ENCODE peak calls at places on chromosomes 4 and X, in four cellular contexts. One of them, this sample, is unnamed.
A peak's percentile ranks its signal among the peaks of the same experiment; 100 is the strongest.

GRCh38 chr4:174198396-174199179 is 84.9 kb downstream of the FBXO8 start:
- DNase-seq in GM06990: no peak
- DNase-seq in SJSA1: no peak
- DNase-seq in left ventricle myocardium inferior: no peak
- DNase-seq in this sample: peak; percentile 90

GRCh38 chr4:1566838-1567518 is 117.1 kb downstream of the FAM53A start:
- DNase-seq in GM06990: no peak
- DNase-seq in left ventricle myocardium inferior: no peak
- DNase-seq in SJSA1: no peak
- DNase-seq in this sample: no peak

GRCh38 chrX:120457766-120458180 is 11.3 kb downstream of the LAMP2 start:
- DNase-seq in left ventricle myocardium inferior: no peak
- DNase-seq in GM06990: peak; percentile 12
- DNase-seq in SJSA1: no peak
- DNase-seq in this sample: peak; percentile 43

GRCh38 chrX:15761564-15762191 is 23.6 kb downstream of the CA5B start:
- DNase-seq in left ventricle myocardium inferior: no peak
- DNase-seq in SJSA1: no peak
- DNase-seq in GM06990: no peak
- DNase-seq in this sample: peak; percentile 4

GRCh38 chr4:186910385-186910784 is 186.7 kb upstream of the FAT1 start:
- DNase-seq in left ventricle myocardium inferior: no peak
- DNase-seq in SJSA1: no peak
- DNase-seq in GM06990: no peak
- DNase-seq in this sample: no peak

GRCh38 chr4:59537231-59537886 is 1662.8 kb upstream of the ADGRL3 start:
- DNase-seq in SJSA1: no peak
- DNase-seq in GM06990: no peak
- DNase-seq in left ventricle myocardium inferior: no peak
- DNase-seq in this sample: no peak

GRCh38 chrX:109312757-109313156 is 169.1 kb downstream of the GUCY2F start:
- DNase-seq in SJSA1: no peak
- DNase-seq in left ventricle myocardium inferior: no peak
- DNase-seq in GM06990: no peak
- DNase-seq in this sample: no peak

GRCh38 chr4:95531141-95531540 is 17.6 kb downstream of the UNC5C start:
- DNase-seq in GM06990: no peak
- DNase-seq in SJSA1: no peak
- DNase-seq in left ventricle myocardium inferior: no peak
- DNase-seq in this sample: no peak

GRCh38 chr4:11338990-11339782 is 89.5 kb downstream of the HS3ST1 start:
- DNase-seq in GM06990: peak; percentile 25
- DNase-seq in left ventricle myocardium inferior: no peak
- DNase-seq in SJSA1: no peak
- DNase-seq in this sample: no peak

GRCh38 chr4:99710020-99710419 is 52.4 kb upstream of the C4orf54 start:
- DNase-seq in SJSA1: no peak
- DNase-seq in GM06990: no peak
- DNase-seq in left ventricle myocardium inferior: no peak
- DNase-seq in this sample: no peak

GRCh38 chrX:25029288-25029687 is 13.5 kb upstream of the ARX start:
- DNase-seq in SJSA1: no peak
- DNase-seq in GM06990: no peak
- DNase-seq in left ventricle myocardium inferior: no peak
- DNase-seq in this sample: no peak

GRCh38 chrX:13147758-13148157 is 103.3 kb upstream of the FAM9C start:
- DNase-seq in left ventricle myocardium inferior: no peak
- DNase-seq in GM06990: no peak
- DNase-seq in SJSA1: no peak
- DNase-seq in this sample: no peak

GRCh38 chrX:12867746-12868145 is 874 bp downstream of the TLR7 start:
- DNase-seq in left ventricle myocardium inferior: no peak
- DNase-seq in SJSA1: no peak
- DNase-seq in GM06990: no peak
- DNase-seq in this sample: no peak

DNA sequence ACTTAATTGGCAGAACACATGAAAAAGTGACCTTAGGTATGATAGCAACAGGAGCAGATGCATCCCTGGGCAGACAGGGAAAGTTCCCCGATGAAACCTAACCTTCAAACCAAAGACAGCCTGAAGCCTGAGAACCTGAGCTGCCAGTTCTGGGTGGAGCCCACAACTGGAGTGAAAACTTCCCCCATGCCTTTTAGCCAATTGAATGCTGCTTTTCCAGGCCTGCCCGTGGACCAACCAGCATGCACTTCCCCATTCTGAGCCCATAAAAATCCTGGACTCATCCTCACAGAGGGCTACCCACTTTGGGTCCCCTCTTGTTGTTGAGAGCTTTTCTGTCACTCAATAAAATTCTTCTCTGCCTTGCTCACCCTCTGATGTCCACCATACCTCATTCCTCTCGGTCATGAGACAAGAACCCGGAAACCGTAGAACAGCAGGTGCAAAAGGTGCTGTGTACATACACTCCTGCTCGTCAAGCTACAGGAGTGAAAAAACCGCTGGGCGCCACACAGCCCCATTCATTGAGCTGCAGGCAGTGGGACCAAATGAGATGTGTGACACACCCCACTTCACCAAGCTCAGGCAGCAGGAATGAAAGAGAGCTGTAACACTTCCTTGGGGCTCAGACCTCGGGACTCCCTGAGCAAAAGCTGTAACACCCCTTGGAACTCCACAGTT is 13.9 kb upstream of the SLC7A11 start:
- DNase-seq in GM06990: no peak
- DNase-seq in left ventricle myocardium inferior: no peak
- DNase-seq in SJSA1: no peak
- DNase-seq in this sample: no peak
- H3K4me3 ChIP-seq in GM06990: no peak overlapping the region
- H3K4me3 ChIP-seq in left ventricle myocardium inferior: no peak overlapping the region
- H3K4me3 ChIP-seq in SJSA1: no peak overlapping the region
- H3K4me3 ChIP-seq in this sample: no peak overlapping the region

DNA sequence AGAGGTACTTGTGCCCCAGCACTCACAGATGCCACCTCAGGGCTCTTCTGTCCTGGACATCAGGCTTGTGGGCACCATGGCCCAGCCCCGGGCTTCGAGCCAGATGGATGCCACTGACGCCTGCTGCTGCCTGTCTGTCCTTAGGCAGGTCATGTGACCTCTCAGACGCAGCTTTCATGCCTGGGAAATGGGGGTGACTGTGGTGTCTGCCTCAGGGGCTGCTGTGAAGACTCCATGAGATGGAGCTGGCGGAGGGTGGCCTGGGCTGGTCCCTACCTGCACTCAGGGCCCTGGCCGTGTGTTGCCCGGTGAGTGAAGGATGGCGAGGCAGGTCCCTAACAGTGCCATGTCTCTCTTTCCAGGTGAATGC is 6.5 kb downstream of the CPZ start:
- DNase-seq in SJSA1: no peak
- DNase-seq in GM06990: no peak
- DNase-seq in left ventricle myocardium inferior: no peak
- DNase-seq in this sample: no peak
- H3K27me3 ChIP-seq in SJSA1: no peaks in the 10 kb centered on the region
- H3K27me3 ChIP-seq in GM06990: peaks cover 2% of the 10 kb centered on the region
- H3K27me3 ChIP-seq in left ventricle myocardium inferior: peaks cover 95% of the 10 kb centered on the region
- H3K27me3 ChIP-seq in this sample: no peaks in the 10 kb centered on the region

DNA sequence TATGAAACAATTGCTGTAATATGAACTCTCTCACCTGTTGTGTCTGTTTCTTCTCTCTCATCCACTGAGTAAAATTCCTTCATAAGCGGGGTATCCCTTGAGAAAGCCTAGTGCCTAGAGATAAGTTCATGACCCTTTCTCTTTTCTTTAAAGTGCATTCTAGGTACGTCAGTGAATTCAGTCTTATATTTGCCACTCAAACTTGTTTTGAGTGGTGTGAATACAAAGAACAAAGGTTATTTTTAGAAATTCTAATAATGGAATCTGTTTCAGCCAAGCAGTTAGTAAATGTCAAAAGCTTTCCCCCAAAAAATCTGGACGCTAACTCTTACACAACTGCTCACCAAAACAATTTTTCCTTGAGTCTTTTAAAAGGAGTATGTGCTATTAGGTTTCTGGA is 112.1 kb downstream of the VEGFC start:
- DNase-seq in GM06990: no peak
- DNase-seq in SJSA1: no peak
- DNase-seq in left ventricle myocardium inferior: no peak
- DNase-seq in this sample: no peak
- H3K36me3 ChIP-seq in GM06990: no peaks in the 10 kb centered on the region
- H3K36me3 ChIP-seq in SJSA1: peaks cover 4% of the 10 kb centered on the region
- H3K36me3 ChIP-seq in left ventricle myocardium inferior: peaks cover 6% of the 10 kb centered on the region
- H3K36me3 ChIP-seq in this sample: peaks cover 4% of the 10 kb centered on the region

DNA sequence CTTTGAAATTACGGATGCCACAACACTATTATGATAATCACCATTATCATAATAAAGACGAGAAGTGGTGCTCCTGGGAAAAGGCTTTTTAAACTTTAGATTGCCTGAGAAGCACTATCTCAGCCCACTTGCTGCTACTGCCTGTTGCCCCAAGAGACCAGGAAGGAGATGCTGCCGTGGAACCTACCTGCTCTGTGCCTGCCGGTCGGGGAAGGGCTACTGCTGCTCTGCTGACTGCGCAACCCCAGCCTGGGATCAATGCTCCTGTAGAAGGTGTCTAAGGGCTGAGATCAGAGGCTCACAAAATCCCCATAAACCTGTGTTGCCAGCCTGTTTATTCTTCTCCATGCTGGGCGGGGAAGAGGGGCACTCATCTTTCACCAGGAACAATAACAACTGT is 145.3 kb upstream of the VCX3B start:
- DNase-seq in SJSA1: no peak
- DNase-seq in GM06990: no peak
- DNase-seq in left ventricle myocardium inferior: no peak
- DNase-seq in this sample: no peak
- H3K4me3 ChIP-seq in SJSA1: no peak overlapping the region
- H3K4me3 ChIP-seq in GM06990: no peak overlapping the region
- H3K4me3 ChIP-seq in left ventricle myocardium inferior: no peak overlapping the region
- H3K4me3 ChIP-seq in this sample: no peak overlapping the region

GRCh38 chrX:27439771-27440170 is 23.4 kb downstream of the PPP4R3C start:
- DNase-seq in GM06990: no peak
- DNase-seq in SJSA1: no peak
- DNase-seq in left ventricle myocardium inferior: no peak
- DNase-seq in this sample: no peak
- H3K27me3 ChIP-seq in GM06990: no peaks in the 10 kb centered on the region
- H3K27me3 ChIP-seq in SJSA1: no peaks in the 10 kb centered on the region
- H3K27me3 ChIP-seq in left ventricle myocardium inferior: no peaks in the 10 kb centered on the region
- H3K27me3 ChIP-seq in this sample: no peaks in the 10 kb centered on the region

GRCh38 chr4:7027913-7028312 is 15.3 kb upstream of the TADA2B start:
- DNase-seq in left ventricle myocardium inferior: no peak
- DNase-seq in SJSA1: no peak
- DNase-seq in GM06990: no peak
- DNase-seq in this sample: no peak
- H3K36me3 ChIP-seq in left ventricle myocardium inferior: peaks cover 81% of the 10 kb centered on the region
- H3K36me3 ChIP-seq in SJSA1: peaks cover 7% of the 10 kb centered on the region
- H3K36me3 ChIP-seq in GM06990: peaks cover 29% of the 10 kb centered on the region
- H3K36me3 ChIP-seq in this sample: no peaks in the 10 kb centered on the region

DNA sequence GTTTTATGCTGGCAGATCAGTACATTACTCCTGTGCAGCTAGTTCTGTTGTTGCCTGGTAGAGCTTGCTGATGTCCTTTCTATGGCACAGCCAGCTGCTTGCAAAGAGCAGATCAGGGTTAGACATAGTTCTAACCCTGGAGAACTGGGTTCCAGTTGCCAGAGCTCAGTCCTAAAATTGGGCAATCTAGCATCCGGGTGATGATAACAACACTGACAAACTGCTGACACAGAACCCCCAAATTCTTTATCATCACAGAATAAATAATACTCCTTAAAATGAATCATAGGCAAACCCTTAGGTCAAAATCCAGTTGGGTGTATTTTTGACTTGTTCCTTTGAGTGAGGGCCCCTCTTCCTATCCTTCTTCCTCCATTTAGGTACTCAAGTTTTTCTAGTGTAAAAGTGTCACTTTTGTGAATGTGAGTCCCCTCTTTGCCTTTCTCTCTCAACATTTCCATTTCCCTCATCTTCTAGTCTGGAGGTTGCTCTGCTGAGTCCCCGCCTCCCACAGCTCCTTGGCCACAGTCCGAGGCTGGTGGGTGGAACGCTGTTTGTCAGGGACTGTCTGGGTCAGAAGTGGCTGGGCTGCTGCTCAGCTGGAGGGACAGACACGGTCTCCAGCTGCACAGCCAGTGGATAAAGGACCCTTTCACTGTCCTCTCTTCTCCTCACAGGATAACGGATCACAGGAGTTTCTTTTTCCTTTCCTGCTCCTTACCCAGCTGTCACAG is 93.6 kb upstream of the RASGEF1B start:
- DNase-seq in SJSA1: no peak
- DNase-seq in left ventricle myocardium inferior: peak; percentile 88
- DNase-seq in GM06990: no peak
- DNase-seq in this sample: peak; percentile 2
- H3K4me3 ChIP-seq in SJSA1: no peak overlapping the region
- H3K4me3 ChIP-seq in left ventricle myocardium inferior: peak overlapping the region; percentile 56
- H3K4me3 ChIP-seq in GM06990: no peak overlapping the region
- H3K4me3 ChIP-seq in this sample: no peak overlapping the region